ENCODE peak calls at places on chromosome 14, in four cellular contexts. M is adipocyte, U is foreskin fibroblast, S is Calu3. V is an unnamed sample.

GRCh38 chr14:74019743-74020142 is 594 bp downstream of the BBOF1 start:
- DNase-seq in M (peak), U (peak), S (no peak), V (peak)

GRCh38 chr14:70808402-70809237 is 693 bp downstream of the MAP3K9 start:
- DNase-seq in M (peak), U (peak), S (peak), V (no peak)

GRCh38 chr14:87873741-87874140 is 119.2 kb downstream of the GALC start:
- DNase-seq in M (no peak), U (no peak), S (no peak), V (no peak)

GRCh38 chr14:104724981-104725771 is 1.1 kb downstream of the ADSS1 start:
- DNase-seq in M (peak), U (peak), S (peak), V (peak)

GRCh38 chr14:102795060-102795925 is 18.0 kb downstream of the TRAF3 start:
- DNase-seq in M (peak), U (peak), S (peak), V (peak)

GRCh38 chr14:91372680-91373495 is 44.7 kb downstream of the CCDC88C start:
- DNase-seq in M (no peak), U (no peak), S (no peak), V (no peak)

GRCh38 chr14:25011095-25011494 is 38.9 kb downstream of the STXBP6 start:
- DNase-seq in M (no peak), U (no peak), S (no peak), V (no peak)

GRCh38 chr14:64724578-64724930 is 20.3 kb downstream of the PLEKHG3 start:
- DNase-seq in M (no peak), U (no peak), S (no peak), V (no peak)

GRCh38 chr14:50501642-50502041 is 30.7 kb downstream of the MAP4K5 start:
- DNase-seq in M (peak), U (peak), S (no peak), V (peak)

GRCh38 chr14:82546401-82546800 is 1012.7 kb upstream of the SEL1L start:
- DNase-seq in M (no peak), U (no peak), S (no peak), V (no peak)

GRCh38 chr14:35420036-35420811 is 15.7 kb upstream of the NFKBIA start:
- DNase-seq in M (peak), U (peak), S (no peak), V (peak)

GRCh38 chr14:78508023-78508422 is 337.9 kb downstream of the NRXN3 start:
- DNase-seq in M (no peak), U (no peak), S (no peak), V (no peak)

GRCh38 chr14:75229923-75230792 is 48.5 kb upstream of the FOS start:
- DNase-seq in M (peak), U (peak), S (peak), V (no peak)

GRCh38 chr14:24241829-24242443 is 487 bp downstream of the TINF2 start:
- DNase-seq in M (peak), U (peak), S (peak), V (peak)

GRCh38 chr14:78697341-78697740 is 527.2 kb downstream of the NRXN3 start:
- DNase-seq in M (peak), U (peak), S (no peak), V (peak)

GRCh38 chr14:103185051-103186027 is 62.1 kb downstream of the TNFAIP2 start:
- DNase-seq in M (peak), U (peak), S (peak), V (no peak)

GRCh38 chr14:44029933-44030332 is 477.1 kb downstream of the FSCB start:
- DNase-seq in M (no peak), U (no peak), S (no peak), V (peak)

GRCh38 chr14:90061849-90062794 is at the start of gene KCNK13:
- DNase-seq in M (peak), U (peak), S (peak), V (no peak)

GRCh38 chr14:64952598-64953309 is 10.2 kb upstream of the GPX2 start:
- DNase-seq in M (no peak), U (no peak), S (no peak), V (no peak)

GRCh38 chr14:96038920-96039632 is at the start of gene C14orf132:
- DNase-seq in M (peak), U (peak), S (peak), V (peak)

GRCh38 chr14:100658514-100658886 is 68.2 kb upstream of the DLK1 start:
- DNase-seq in M (no peak), U (no peak), S (peak), V (no peak)

GRCh38 chr14:31346097-31346496 is 74.3 kb downstream of the HEATR5A start:
- DNase-seq in M (no peak), U (no peak), S (no peak), V (no peak)

GRCh38 chr14:104399432-104400155 is 180.0 kb upstream of the C14orf180 start:
- DNase-seq in M (no peak), U (no peak), S (no peak), V (no peak)

GRCh38 chr14:89198544-89199329 is 218.3 kb downstream of the FOXN3 start:
- DNase-seq in M (no peak), U (no peak), S (no peak), V (no peak)

GRCh38 chr14:104387000-104387384 is 192.6 kb upstream of the C14orf180 start:
- DNase-seq in M (no peak), U (no peak), S (no peak), V (no peak)

GRCh38 chr14:68633131-68633991 is 159.5 kb downstream of the ZFP36L1 start:
- DNase-seq in M (no peak), U (peak), S (no peak), V (no peak)

GRCh38 chr14:24253936-24254335 is 9.0 kb downstream of the TGM1 start:
- DNase-seq in M (no peak), U (no peak), S (no peak), V (no peak)

GRCh38 chr14:52369305-52369781 is 55.2 kb downstream of the PTGER2 start:
- DNase-seq in M (peak), U (peak), S (no peak), V (peak)

GRCh38 chr14:99822800-99823455 is 29.7 kb downstream of the EML1 start:
- DNase-seq in M (no peak), U (peak), S (no peak), V (no peak)

GRCh38 chr14:71591929-71592328 is 340.3 kb upstream of the RGS6 start:
- DNase-seq in M (peak), U (peak), S (peak), V (peak)

GRCh38 chr14:91839754-91840153 is 27.6 kb downstream of the TC2N start:
- DNase-seq in M (no peak), U (no peak), S (no peak), V (no peak)

GRCh38 chr14:74333909-74334308 is 14.4 kb upstream of the VRTN start:
- DNase-seq in M (peak), U (peak), S (no peak), V (peak)

GRCh38 chr14:82060219-82060618 is 526.6 kb upstream of the SEL1L start:
- DNase-seq in M (no peak), U (no peak), S (no peak), V (no peak)

GRCh38 chr14:78611031-78611430 is 440.9 kb downstream of the NRXN3 start:
- DNase-seq in M (no peak), U (no peak), S (no peak), V (no peak)

GRCh38 chr14:68018598-68018997 is 199.0 kb downstream of the RAD51B start:
- DNase-seq in M (no peak), U (no peak), S (no peak), V (no peak)

V was measured in fibroblast of gingiva.